ENCODE peak calls at places on chromosome 4, in ten cellular contexts. T, M, X, Y, W, U, O, Z, J and I are unnamed samples.
A peak's percentile ranks its signal among the peaks of the same experiment; 100 is the strongest.

GRCh38 chr4:3791910-3792542 is 25.8 kb downstream of the ADRA2C start:
- DNase-seq in J (peak; percentile 50), T (peak; percentile 30), Z (peak; percentile 8), Y (peak; percentile 77), U (no peak), W (peak; percentile 65), O (peak; percentile 70), X (peak; percentile 76), M (peak; percentile 28), I (no peak)

GRCh38 chr4:143251781-143252180 is 67.1 kb downstream of the USP38 start:
- DNase-seq in Y (no peak), X (no peak), U (no peak), J (no peak), W (no peak), T (peak; percentile 55), M (no peak), O (no peak), Z (peak; percentile 66), I (peak; percentile 43)

GRCh38 chr4:23084559-23085248 is 392.0 kb downstream of the GBA3 start:
- DNase-seq in T (peak; percentile 56), U (peak; percentile 1), W (peak; percentile 53), Z (no peak), O (no peak), M (no peak), X (no peak), J (no peak), Y (no peak), I (peak; percentile 92)

GRCh38 chr4:143386812-143387211 is 50.1 kb downstream of the GAB1 start:
- DNase-seq in J (no peak), O (no peak), U (no peak), M (no peak), Y (no peak), T (peak; percentile 34), Z (peak; percentile 39), W (no peak), X (no peak), I (no peak)

GRCh38 chr4:48841045-48841827 is 10.3 kb downstream of the OCIAD1 start:
- DNase-seq in Y (no peak), T (no peak), W (no peak), U (no peak), J (no peak), O (no peak), X (no peak), Z (no peak), M (no peak), I (no peak)

GRCh38 chr4:10015140-10015753 is 6.0 kb downstream of the SLC2A9 start:
- DNase-seq in M (peak; percentile 81), U (no peak), T (peak; percentile 39), Y (peak; percentile 81), W (peak; percentile 59), X (peak; percentile 67), Z (peak; percentile 42), J (peak; percentile 64), O (peak; percentile 73), I (no peak)

GRCh38 chr4:123415977-123416376 is 19.4 kb downstream of the SPRY1 start:
- DNase-seq in M (no peak), Z (peak; percentile 45), O (no peak), J (no peak), W (no peak), X (no peak), Y (no peak), U (peak; percentile 31), T (peak; percentile 78), I (no peak)

GRCh38 chr4:16227462-16227868 is 1.2 kb upstream of the TAPT1 start:
- DNase-seq in T (peak; percentile 59), Y (peak; percentile 52), Z (peak; percentile 30), J (peak; percentile 40), O (peak; percentile 71), M (peak; percentile 24), W (peak; percentile 11), U (no peak), X (no peak), I (no peak)

GRCh38 chr4:184100297-184100885 is 117.3 kb downstream of the ENPP6 start:
- DNase-seq in Y (peak; percentile 50), O (peak; percentile 54), Z (peak; percentile 26), W (no peak), T (no peak), X (peak; percentile 66), U (no peak), M (peak; percentile 48), J (peak; percentile 58), I (no peak)

DNA sequence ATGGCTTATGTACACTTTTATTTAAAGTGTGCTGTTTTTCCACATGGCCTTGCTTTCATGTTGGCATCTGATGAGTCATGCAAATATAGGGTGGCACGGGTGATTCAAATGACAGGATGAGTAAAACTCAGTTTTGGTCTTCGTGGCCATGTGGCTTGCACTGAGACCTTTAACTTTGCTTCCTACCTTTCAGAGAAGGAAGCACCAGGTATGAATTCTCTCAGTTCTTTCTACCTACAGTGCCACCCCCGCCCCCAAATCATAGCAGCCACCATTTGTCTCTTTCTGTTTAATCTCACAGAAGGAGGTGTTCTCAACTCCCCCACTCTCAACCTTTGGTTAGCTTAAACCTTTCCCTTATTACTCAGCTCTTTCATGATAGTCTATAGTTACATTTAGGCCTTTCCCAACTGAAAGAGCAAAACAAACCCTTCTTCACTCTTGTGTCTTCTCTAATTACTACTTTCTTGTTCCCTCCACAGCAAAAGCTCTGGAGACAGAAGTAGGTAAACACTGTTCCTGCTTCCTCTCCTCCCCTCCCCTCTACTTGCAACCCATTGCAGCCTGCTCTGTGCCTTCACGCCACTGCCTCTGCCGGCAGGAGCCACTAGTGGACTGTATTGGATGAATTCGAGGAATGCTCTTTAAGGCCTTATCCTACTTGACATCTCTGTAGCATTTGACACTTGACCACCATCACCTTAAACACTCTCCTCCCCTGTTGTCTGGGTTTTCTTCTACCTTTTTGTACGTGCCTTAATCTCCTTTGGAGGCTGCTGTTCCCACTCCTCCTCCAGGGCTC is 123.7 kb downstream of the AFF1 start:
- DNase-seq in T (no peak), Y (peak; percentile 47), M (peak; percentile 42), O (no peak), U (no peak), J (no peak), X (peak; percentile 28), Z (no peak), W (peak; percentile 22), I (no peak)
- TF ChIP-seq CTCF in T (no peak), Y (no peak), M (no peak), O (no peak), U (no peak), J (no peak), X (no peak), Z (peak; percentile 17), W (no peak), I (peak; percentile 60)

GRCh38 chr4:159016527-159017137 is 86.2 kb upstream of the RAPGEF2 start:
- DNase-seq in Z (peak; percentile 22), Y (no peak), X (no peak), M (peak; percentile 69), T (peak; percentile 39), U (no peak), W (no peak), J (no peak), O (no peak), I (no peak)
- TF ChIP-seq CTCF in Z (peak; percentile 18), Y (no peak), X (no peak), M (peak; percentile 24), T (no peak), U (no peak), W (no peak), J (no peak), O (no peak), I (peak; percentile 53)

GRCh38 chr4:126109836-126110235 is 795.1 kb downstream of the FAT4 start:
- DNase-seq in Y (no peak), Z (no peak), M (no peak), J (no peak), T (no peak), X (no peak), W (no peak), U (no peak), O (no peak), I (no peak)

GRCh38 chr4:126106658-126107057 is 791.9 kb downstream of the FAT4 start:
- DNase-seq in U (no peak), Z (no peak), O (no peak), Y (no peak), W (no peak), T (no peak), X (no peak), M (peak; percentile 7), J (no peak), I (no peak)
- TF ChIP-seq CTCF in U (no peak), Z (peak; percentile 5), O (no peak), Y (no peak), W (no peak), T (no peak), X (peak; percentile 40), M (peak; percentile 8), J (no peak), I (peak; percentile 46)

DNA sequence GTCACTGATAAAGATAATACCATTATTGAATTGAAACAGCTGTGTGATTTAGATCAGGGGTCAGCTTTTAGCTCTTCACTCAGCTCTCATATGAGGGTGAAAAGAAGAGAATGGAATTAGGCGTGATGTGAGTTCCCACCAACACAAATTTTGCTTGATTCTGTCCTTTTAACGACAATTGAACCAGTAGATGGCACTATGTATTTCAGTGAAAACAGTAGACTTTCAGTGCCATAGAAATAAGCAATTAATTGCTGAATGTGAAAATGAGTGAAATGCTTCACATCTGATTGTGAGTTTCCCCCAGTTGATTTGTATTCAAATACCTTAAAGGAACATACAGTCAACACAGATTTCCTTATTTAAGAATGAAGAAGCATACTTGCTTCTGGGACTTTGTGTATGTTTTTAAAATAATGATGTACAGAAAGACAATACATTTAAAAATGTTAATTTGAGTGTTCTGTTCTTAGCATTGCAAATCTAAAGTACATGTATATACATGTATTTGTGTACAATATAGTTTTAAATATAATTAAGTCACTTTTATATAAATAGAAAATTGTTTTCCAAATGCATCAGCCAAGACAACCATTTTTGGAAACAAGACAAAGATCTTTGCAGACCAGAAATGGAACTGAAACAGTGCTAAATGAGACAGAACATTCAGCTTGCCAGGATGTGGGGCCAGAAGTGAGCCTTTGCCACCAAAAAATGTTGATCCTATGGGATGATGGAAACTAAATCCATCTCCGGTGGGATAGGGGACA is 178.8 kb downstream of the SNCA start:
- DNase-seq in W (no peak), Z (peak; percentile 46), T (peak; percentile 25), X (no peak), Y (no peak), O (no peak), M (peak; percentile 40), U (no peak), J (no peak), I (no peak)
- TF ChIP-seq CTCF in W (no peak), Z (peak; percentile 52), T (peak; percentile 38), X (no peak), Y (no peak), O (peak; percentile 4), M (peak; percentile 13), U (peak; percentile 50), J (no peak), I (peak; percentile 68)